ENCODE peak calls at places on chromosomes 11 and 22, in nine cellular contexts. One of them, this sample, is unnamed.

GRCh38 chr11:47342854-47343253 is 9.6 kb downstream of the MYBPC3 start:
- DNase-seq in OCI-LY7: no peak
- DNase-seq in WTC11: no peak
- DNase-seq in lung: no peak
- DNase-seq in left ventricle myocardium inferior: no peak
- DNase-seq in NB4: no peak
- DNase-seq in lower leg skin: no peak
- DNase-seq in GM13976: no peak
- DNase-seq in AG09309: no peak
- DNase-seq in this sample: no peak

GRCh38 chr22:45577746-45578523 is 75.3 kb downstream of the FBLN1 start:
- DNase-seq in OCI-LY7: peak; percentile 82
- DNase-seq in WTC11: peak; percentile 89
- DNase-seq in lung: peak; percentile 84
- DNase-seq in left ventricle myocardium inferior: peak; percentile 77
- DNase-seq in NB4: peak; percentile 96
- DNase-seq in lower leg skin: peak; percentile 78
- DNase-seq in GM13976: peak; percentile 87
- DNase-seq in AG09309: peak; percentile 41
- DNase-seq in this sample: peak; percentile 83

GRCh38 chr11:119374632-119375394 is 6.7 kb downstream of the USP2 start:
- DNase-seq in OCI-LY7: no peak
- DNase-seq in WTC11: no peak
- DNase-seq in lung: no peak
- DNase-seq in left ventricle myocardium inferior: no peak
- DNase-seq in NB4: no peak
- DNase-seq in lower leg skin: peak; percentile 12
- DNase-seq in GM13976: no peak
- DNase-seq in AG09309: no peak
- DNase-seq in this sample: no peak

GRCh38 chr11:33932721-33933120 is 40.8 kb upstream of the LMO2 start:
- DNase-seq in OCI-LY7: no peak
- DNase-seq in WTC11: no peak
- DNase-seq in lung: no peak
- DNase-seq in left ventricle myocardium inferior: no peak
- DNase-seq in NB4: no peak
- DNase-seq in lower leg skin: no peak
- DNase-seq in GM13976: no peak
- DNase-seq in AG09309: no peak
- DNase-seq in this sample: no peak

GRCh38 chr11:117171648-117172051 is 6.9 kb upstream of the SIDT2 start:
- DNase-seq in OCI-LY7: no peak
- DNase-seq in WTC11: no peak
- DNase-seq in lung: no peak
- DNase-seq in left ventricle myocardium inferior: no peak
- DNase-seq in NB4: no peak
- DNase-seq in lower leg skin: no peak
- DNase-seq in GM13976: no peak
- DNase-seq in AG09309: no peak
- DNase-seq in this sample: peak; percentile 36

GRCh38 chr11:71420455-71421241 is 27.5 kb downstream of the DHCR7 start:
- DNase-seq in OCI-LY7: peak; percentile 81
- DNase-seq in WTC11: peak; percentile 74
- DNase-seq in lung: peak; percentile 50
- DNase-seq in left ventricle myocardium inferior: no peak
- DNase-seq in NB4: peak; percentile 74
- DNase-seq in lower leg skin: no peak
- DNase-seq in GM13976: no peak
- DNase-seq in AG09309: no peak
- DNase-seq in this sample: peak; percentile 70

GRCh38 chr11:117921893-117922292 is 7.3 kb downstream of the TMPRSS13 start:
- DNase-seq in OCI-LY7: no peak
- DNase-seq in WTC11: no peak
- DNase-seq in lung: no peak
- DNase-seq in left ventricle myocardium inferior: no peak
- DNase-seq in NB4: no peak
- DNase-seq in lower leg skin: no peak
- DNase-seq in GM13976: no peak
- DNase-seq in AG09309: no peak
- DNase-seq in this sample: no peak

GRCh38 chr11:128687321-128687720 is 6.6 kb upstream of the FLI1 start:
- DNase-seq in OCI-LY7: no peak
- DNase-seq in WTC11: peak; percentile 83
- DNase-seq in lung: no peak
- DNase-seq in left ventricle myocardium inferior: no peak
- DNase-seq in NB4: no peak
- DNase-seq in lower leg skin: no peak
- DNase-seq in GM13976: peak; percentile 40
- DNase-seq in AG09309: no peak
- DNase-seq in this sample: peak; percentile 40

GRCh38 chr22:19708323-19709011 is 5.8 kb upstream of the SEPTIN5 start:
- DNase-seq in OCI-LY7: no peak
- DNase-seq in WTC11: peak; percentile 7
- DNase-seq in lung: peak; percentile 65
- DNase-seq in left ventricle myocardium inferior: no peak
- DNase-seq in NB4: no peak
- DNase-seq in lower leg skin: no peak
- DNase-seq in GM13976: peak; percentile 19
- DNase-seq in AG09309: no peak
- DNase-seq in this sample: no peak

GRCh38 chr11:103851166-103851651 is 185.2 kb upstream of the DDI1 start:
- DNase-seq in OCI-LY7: no peak
- DNase-seq in WTC11: no peak
- DNase-seq in lung: no peak
- DNase-seq in left ventricle myocardium inferior: no peak
- DNase-seq in NB4: no peak
- DNase-seq in lower leg skin: peak; percentile 19
- DNase-seq in GM13976: no peak
- DNase-seq in AG09309: no peak
- DNase-seq in this sample: peak; percentile 13

GRCh38 chr11:45603930-45604682 is 61.3 kb downstream of the CHST1 start:
- DNase-seq in OCI-LY7: no peak
- DNase-seq in WTC11: no peak
- DNase-seq in lung: no peak
- DNase-seq in left ventricle myocardium inferior: peak; percentile 63
- DNase-seq in NB4: no peak
- DNase-seq in lower leg skin: no peak
- DNase-seq in GM13976: no peak
- DNase-seq in AG09309: no peak
- DNase-seq in this sample: no peak

GRCh38 chr11:83092488-83093384 is 21.0 kb upstream of the RAB30 start:
- DNase-seq in OCI-LY7: no peak
- DNase-seq in WTC11: no peak
- DNase-seq in lung: no peak
- DNase-seq in left ventricle myocardium inferior: no peak
- DNase-seq in NB4: no peak
- DNase-seq in lower leg skin: peak; percentile 35
- DNase-seq in GM13976: no peak
- DNase-seq in AG09309: no peak
- DNase-seq in this sample: no peak

GRCh38 chr11:83088965-83089364 is 17.3 kb upstream of the RAB30 start:
- DNase-seq in OCI-LY7: no peak
- DNase-seq in WTC11: no peak
- DNase-seq in lung: no peak
- DNase-seq in left ventricle myocardium inferior: no peak
- DNase-seq in NB4: peak; percentile 27
- DNase-seq in lower leg skin: no peak
- DNase-seq in GM13976: no peak
- DNase-seq in AG09309: no peak
- DNase-seq in this sample: no peak

DNA sequence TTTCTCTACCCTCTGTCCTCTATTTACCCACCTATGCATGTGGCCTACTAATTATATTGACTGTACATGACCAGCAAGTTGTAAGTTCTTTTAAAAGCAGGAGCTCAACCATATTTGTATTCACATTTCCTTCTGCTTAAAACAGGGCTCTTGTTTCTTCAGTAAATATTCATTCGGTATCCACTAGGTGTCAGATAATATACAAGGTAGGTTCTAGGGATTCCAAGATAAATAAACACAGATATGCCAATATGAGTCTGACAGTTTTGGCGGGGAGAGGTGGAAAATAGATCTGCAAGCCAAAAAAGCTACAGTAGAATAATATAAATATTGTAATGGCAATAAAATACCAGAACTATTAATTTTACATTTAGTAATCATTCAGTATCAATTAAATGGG is 15.3 kb upstream of the RAB30 start:
- DNase-seq in OCI-LY7: peak; percentile 44
- DNase-seq in WTC11: no peak
- DNase-seq in lung: no peak
- DNase-seq in left ventricle myocardium inferior: no peak
- DNase-seq in NB4: peak; percentile 46
- DNase-seq in lower leg skin: no peak
- DNase-seq in GM13976: no peak
- DNase-seq in AG09309: no peak
- DNase-seq in this sample: peak; percentile 21
- TF ChIP-seq CTCF in OCI-LY7: peak; percentile 69
- TF ChIP-seq CTCF in WTC11: no peak
- TF ChIP-seq CTCF in lung: no peak
- TF ChIP-seq CTCF in left ventricle myocardium inferior: peak; percentile 13
- TF ChIP-seq CTCF in NB4: no peak
- TF ChIP-seq CTCF in lower leg skin: no peak
- TF ChIP-seq CTCF in GM13976: no peak
- TF ChIP-seq CTCF in AG09309: peak; percentile 12
- TF ChIP-seq CTCF in this sample: no peak

DNA sequence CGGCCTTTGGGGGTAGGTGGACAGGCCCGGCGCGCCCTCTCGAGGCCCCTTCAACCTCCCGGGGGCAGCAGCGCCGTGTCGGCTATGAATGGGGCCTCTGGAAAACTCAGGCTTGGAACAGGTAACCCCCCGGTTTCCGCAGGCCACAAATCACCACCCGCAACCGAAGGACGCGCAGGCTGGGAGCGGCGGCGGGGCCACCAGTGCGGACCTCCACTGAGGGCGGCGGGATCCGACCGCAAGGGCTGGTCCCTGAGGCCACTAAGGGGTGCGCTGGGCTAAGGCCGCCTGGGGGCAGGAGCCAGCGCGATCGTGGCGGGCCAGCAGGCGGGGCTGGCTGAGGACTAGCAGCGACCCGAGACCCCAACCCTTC is 695 bp upstream of the ATF4 start:
- DNase-seq in OCI-LY7: peak; percentile 50
- DNase-seq in WTC11: peak; percentile 69
- DNase-seq in lung: peak; percentile 56
- DNase-seq in left ventricle myocardium inferior: peak; percentile 62
- DNase-seq in NB4: no peak
- DNase-seq in lower leg skin: no peak
- DNase-seq in GM13976: no peak
- DNase-seq in AG09309: no peak
- DNase-seq in this sample: peak; percentile 68
- TF ChIP-seq CTCF in OCI-LY7: peak; percentile 66
- TF ChIP-seq CTCF in WTC11: no peak
- TF ChIP-seq CTCF in lung: peak; percentile 15
- TF ChIP-seq CTCF in left ventricle myocardium inferior: peak; percentile 54
- TF ChIP-seq CTCF in NB4: no peak
- TF ChIP-seq CTCF in lower leg skin: no peak
- TF ChIP-seq CTCF in GM13976: peak; percentile 45
- TF ChIP-seq CTCF in AG09309: peak; percentile 27
- TF ChIP-seq CTCF in this sample: peak; percentile 17

DNA sequence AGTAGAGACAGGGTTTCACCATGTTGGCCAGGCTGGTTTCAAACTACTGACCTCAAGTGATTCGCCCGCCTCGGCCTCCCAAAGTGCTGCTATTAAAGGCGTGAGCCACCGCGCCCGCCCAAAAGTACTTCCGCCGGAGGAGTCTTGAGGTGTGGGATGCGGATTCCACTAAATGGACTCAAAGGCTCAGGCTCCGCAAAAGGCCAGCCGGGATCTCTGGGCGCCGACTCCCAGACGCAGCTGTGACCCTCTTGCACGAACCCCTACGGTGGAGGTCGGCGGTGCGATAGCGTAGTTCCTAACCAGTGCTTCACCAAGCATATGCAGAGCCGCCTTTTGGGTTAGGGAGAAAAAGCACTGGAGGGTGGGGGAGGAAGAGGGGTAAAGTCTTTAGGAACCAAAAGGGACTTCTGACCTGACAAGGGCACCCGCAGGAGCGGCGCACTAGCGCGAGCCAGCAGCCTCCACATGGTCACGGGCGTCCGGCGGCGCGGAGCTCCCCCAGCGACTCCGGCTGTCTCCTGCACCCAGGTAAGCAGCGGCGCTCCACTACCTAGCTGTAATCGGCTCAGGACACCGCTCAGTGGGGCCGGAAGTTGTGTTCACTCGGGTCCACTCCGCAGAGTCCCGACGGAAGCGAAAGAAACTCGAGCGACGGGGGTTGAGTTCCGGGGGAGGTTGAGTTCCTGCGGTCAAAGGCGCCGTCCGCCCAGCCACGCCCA is at the start of gene MRPL16:
- DNase-seq in OCI-LY7: peak; percentile 96
- DNase-seq in WTC11: peak; percentile 88
- DNase-seq in lung: peak; percentile 93
- DNase-seq in left ventricle myocardium inferior: peak; percentile 85
- DNase-seq in NB4: peak; percentile 95
- DNase-seq in lower leg skin: peak; percentile 82
- DNase-seq in GM13976: peak; percentile 89
- DNase-seq in AG09309: peak; percentile 61
- DNase-seq in this sample: peak; percentile 92
- TF ChIP-seq CTCF in OCI-LY7: peak; percentile 63
- TF ChIP-seq CTCF in WTC11: no peak
- TF ChIP-seq CTCF in lung: no peak
- TF ChIP-seq CTCF in left ventricle myocardium inferior: no peak
- TF ChIP-seq CTCF in NB4: no peak
- TF ChIP-seq CTCF in lower leg skin: no peak
- TF ChIP-seq CTCF in GM13976: no peak
- TF ChIP-seq CTCF in AG09309: no peak
- TF ChIP-seq CTCF in this sample: peak; percentile 2

GRCh38 chr22:27255580-27255979 is 546.0 kb downstream of the MN1 start:
- DNase-seq in OCI-LY7: no peak
- DNase-seq in WTC11: no peak
- DNase-seq in lung: no peak
- DNase-seq in left ventricle myocardium inferior: no peak
- DNase-seq in NB4: no peak
- DNase-seq in lower leg skin: no peak
- DNase-seq in GM13976: no peak
- DNase-seq in AG09309: no peak
- DNase-seq in this sample: no peak

GRCh38 chr22:27258773-27259172 is 542.8 kb downstream of the MN1 start:
- DNase-seq in OCI-LY7: no peak
- DNase-seq in WTC11: no peak
- DNase-seq in lung: no peak
- DNase-seq in left ventricle myocardium inferior: no peak
- DNase-seq in NB4: no peak
- DNase-seq in lower leg skin: no peak
- DNase-seq in GM13976: no peak
- DNase-seq in AG09309: no peak
- DNase-seq in this sample: no peak

GRCh38 chr22:27260087-27260730 is 541.3 kb downstream of the MN1 start:
- DNase-seq in OCI-LY7: no peak
- DNase-seq in WTC11: peak; percentile 42
- DNase-seq in lung: no peak
- DNase-seq in left ventricle myocardium inferior: no peak
- DNase-seq in NB4: no peak
- DNase-seq in lower leg skin: no peak
- DNase-seq in GM13976: no peak
- DNase-seq in AG09309: no peak
- DNase-seq in this sample: no peak

GRCh38 chr22:27259390-27259789 is 542.2 kb downstream of the MN1 start:
- DNase-seq in OCI-LY7: no peak
- DNase-seq in WTC11: no peak
- DNase-seq in lung: no peak
- DNase-seq in left ventricle myocardium inferior: no peak
- DNase-seq in NB4: no peak
- DNase-seq in lower leg skin: no peak
- DNase-seq in GM13976: no peak
- DNase-seq in AG09309: no peak
- DNase-seq in this sample: no peak

GRCh38 chr22:27257987-27258386 is 543.6 kb downstream of the MN1 start:
- DNase-seq in OCI-LY7: no peak
- DNase-seq in WTC11: no peak
- DNase-seq in lung: no peak
- DNase-seq in left ventricle myocardium inferior: no peak
- DNase-seq in NB4: no peak
- DNase-seq in lower leg skin: no peak
- DNase-seq in GM13976: no peak
- DNase-seq in AG09309: no peak
- DNase-seq in this sample: no peak
- TF ChIP-seq CTCF in OCI-LY7: no peak
- TF ChIP-seq CTCF in WTC11: no peak
- TF ChIP-seq CTCF in lung: no peak
- TF ChIP-seq CTCF in left ventricle myocardium inferior: no peak
- TF ChIP-seq CTCF in NB4: no peak
- TF ChIP-seq CTCF in lower leg skin: no peak
- TF ChIP-seq CTCF in GM13976: no peak
- TF ChIP-seq CTCF in AG09309: peak; percentile 18
- TF ChIP-seq CTCF in this sample: no peak

This sample was measured in cardiac fibroblast.